ENCODE peak calls at places on chromosomes 16 and 17, in six cellular contexts. C is endothelial cell of umbilical vein, Q is GM12878, G is A549, H is HepG2, A is K562. E is an unnamed sample.

GRCh38 chr16:85652431-85653221 is 36.1 kb downstream of the GINS2 start:
- DNase-seq in C (no peak), Q (no peak), G (peak; percentile 25), H (peak; percentile 27), A (peak; percentile 80), E (peak; percentile 32)

GRCh38 chr16:89187337-89188063 is 12.8 kb downstream of the SLC22A31 start:
- DNase-seq in C (no peak), Q (no peak), G (no peak), H (no peak), A (peak; percentile 27), E (peak; percentile 76)

GRCh38 chr17:50631195-50631907 is 3.3 kb upstream of the ABCC3 start:
- DNase-seq in C (no peak), Q (no peak), G (no peak), H (no peak), A (no peak), E (no peak)

GRCh38 chr17:32870027-32870670 is 6.8 kb downstream of the MYO1D start:
- DNase-seq in C (peak; percentile 75), Q (no peak), G (no peak), H (no peak), A (no peak), E (no peak)

GRCh38 chr16:85015481-85016177 is 4.3 kb upstream of the ZDHHC7 start:
- DNase-seq in C (no peak), Q (no peak), G (no peak), H (no peak), A (no peak), E (no peak)

GRCh38 chr17:35241520-35241919 is 1.4 kb upstream of the SLFN5 start:
- DNase-seq in C (no peak), Q (no peak), G (no peak), H (no peak), A (no peak), E (no peak)

GRCh38 chr17:8896641-8897635 is 29.5 kb upstream of the PIK3R6 start:
- DNase-seq in C (no peak), Q (no peak), G (no peak), H (no peak), A (no peak), E (no peak)

GRCh38 chr16:48011466-48011865 is 144.3 kb downstream of the ABCC12 start:
- DNase-seq in C (no peak), Q (no peak), G (no peak), H (no peak), A (no peak), E (no peak)

GRCh38 chr16:71364306-71364705 is 5.8 kb downstream of the CALB2 start:
- DNase-seq in C (no peak), Q (no peak), G (no peak), H (no peak), A (no peak), E (no peak)

GRCh38 chr16:55242667-55243066 is 81.3 kb upstream of the IRX6 start:
- DNase-seq in C (no peak), Q (no peak), G (no peak), H (no peak), A (no peak), E (peak; percentile 14)

GRCh38 chr16:2486645-2487516 is 12.0 kb downstream of the TBC1D24 start:
- DNase-seq in C (no peak), Q (peak; percentile 51), G (no peak), H (no peak), A (no peak), E (peak; percentile 31)

GRCh38 chr16:89924298-89924924 is 1.3 kb downstream of the TUBB3 start:
- DNase-seq in C (peak; percentile 16), Q (no peak), G (no peak), H (peak; percentile 55), A (peak; percentile 46), E (peak; percentile 76)

GRCh38 chr17:57542518-57542917 is 202.6 kb downstream of the CCDC182 start:
- DNase-seq in C (no peak), Q (no peak), G (no peak), H (no peak), A (no peak), E (no peak)

GRCh38 chr17:2723505-2723996 is 12.0 kb upstream of the CLUH start:
- DNase-seq in C (no peak), Q (no peak), G (no peak), H (no peak), A (no peak), E (no peak)

GRCh38 chr17:2722611-2723010 is 11.0 kb upstream of the CLUH start:
- DNase-seq in C (no peak), Q (no peak), G (no peak), H (no peak), A (no peak), E (no peak)

GRCh38 chr17:2723997-2724782 is 12.6 kb upstream of the CLUH start:
- DNase-seq in C (no peak), Q (no peak), G (no peak), H (no peak), A (peak; percentile 37), E (no peak)

GRCh38 chr17:2719861-2720260 is 8.3 kb upstream of the CLUH start:
- DNase-seq in C (no peak), Q (no peak), G (no peak), H (no peak), A (no peak), E (no peak)

GRCh38 chr17:2721603-2722002 is 10.0 kb upstream of the CLUH start:
- DNase-seq in C (no peak), Q (no peak), G (no peak), H (no peak), A (no peak), E (no peak)
- TF ChIP-seq MYC in C (no peak), Q (no peak), G (no peak), H (no peak), A (no peak), E (no peak)

GRCh38 chr17:82243648-82244412 is 15.0 kb downstream of the SLC16A3 start:
- DNase-seq in C (no peak), Q (no peak), G (no peak), H (no peak), A (no peak), E (no peak)
- TF ChIP-seq MAX in C (no peak), Q (no peak), G (no peak), H (no peak), A (no peak), E (no peak)

DNA sequence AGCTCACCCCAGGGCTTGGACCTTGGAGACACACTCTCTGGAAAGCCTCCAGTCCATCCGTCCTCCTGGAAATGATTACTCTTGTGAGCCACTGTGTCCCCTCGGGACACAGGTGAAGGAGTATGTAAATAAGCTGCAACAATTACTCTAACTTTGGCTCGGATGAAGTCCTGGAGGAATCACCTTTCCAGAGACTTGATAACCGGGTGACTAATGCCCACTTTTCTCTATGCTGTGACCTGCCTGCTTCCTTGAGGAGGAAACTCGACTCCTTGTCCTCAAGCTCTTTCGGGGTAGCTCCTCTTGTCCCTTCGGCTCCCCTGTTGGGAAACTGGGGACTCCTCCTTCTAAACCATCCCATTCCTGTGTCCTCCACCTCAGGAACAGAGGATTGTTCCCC is at the start of gene OR1A1:
- DNase-seq in C (no peak), Q (no peak), G (no peak), H (no peak), A (no peak), E (no peak)
- TF ChIP-seq POLR2A in C (no peak), Q (no peak), G (no peak), H (no peak), A (no peak), E (no peak)

GRCh38 chr16:25692307-25692706 is 548 bp downstream of the HS3ST4 start:
- DNase-seq in C (no peak), Q (no peak), G (no peak), H (no peak), A (no peak), E (no peak)
- TF ChIP-seq MYC in C (no peak), Q (no peak), G (no peak), H (no peak), A (no peak), E (no peak)

GRCh38 chr17:39709998-39710964 is 10.4 kb downstream of the ERBB2 start:
- DNase-seq in C (no peak), Q (no peak), G (no peak), H (no peak), A (no peak), E (no peak)
- TF ChIP-seq MAX in C (no peak), Q (no peak), G (no peak), H (no peak), A (no peak), E (no peak)

GRCh38 chr17:29180051-29180787 is at the start of gene MYO18A:
- DNase-seq in C (peak; percentile 74), Q (no peak), G (peak; percentile 92), H (peak; percentile 45), A (peak; percentile 81), E (peak; percentile 88)
- TF ChIP-seq POLR2A in C (no peak), Q (peak; percentile 64), G (peak; percentile 70), H (no peak), A (no peak), E (no peak)

DNA sequence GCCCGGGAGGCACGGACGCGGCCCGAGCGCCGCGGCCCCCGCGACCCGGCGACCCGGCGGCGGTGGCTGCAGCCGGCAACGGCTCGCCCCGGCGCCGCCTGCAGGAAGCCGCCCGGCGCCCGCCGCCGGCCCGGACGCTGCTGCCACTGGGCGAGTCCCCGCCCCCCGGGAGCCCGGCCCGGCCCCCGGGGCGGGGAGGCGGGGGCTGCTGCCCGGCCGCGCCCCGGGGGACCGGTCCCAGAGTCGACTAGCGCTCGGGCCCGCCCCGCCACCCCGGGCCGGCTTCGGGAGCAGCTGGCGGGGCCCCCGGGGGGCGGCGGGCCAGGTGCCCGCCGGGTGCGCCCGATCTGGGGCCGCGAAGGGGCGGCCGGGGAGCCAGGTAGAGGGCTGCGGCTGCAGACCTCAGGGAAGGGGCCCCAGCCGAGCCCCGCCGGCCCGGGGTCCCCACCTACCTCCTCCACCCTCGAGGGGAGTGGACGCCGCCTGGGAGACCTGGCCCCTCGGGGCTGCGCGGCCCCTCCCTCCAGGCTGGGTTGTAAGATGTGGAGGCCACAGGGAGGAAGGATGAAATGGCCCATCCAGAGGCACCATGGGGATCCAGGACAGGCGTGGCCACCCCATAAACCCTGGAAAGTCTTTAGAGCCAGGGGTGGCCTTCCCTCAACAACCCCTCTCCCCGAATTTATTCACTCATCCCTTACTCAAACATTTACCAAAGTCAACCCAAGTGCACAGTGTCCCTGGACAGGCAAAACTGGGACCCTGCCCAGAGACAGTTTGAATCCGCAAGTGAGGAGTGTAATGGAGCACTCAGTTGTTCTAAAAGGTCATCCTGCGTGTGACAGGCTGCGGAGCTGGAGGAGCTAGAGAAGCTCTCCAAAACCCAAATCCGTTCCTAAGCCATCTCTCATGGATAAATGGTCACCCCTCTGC is at the start of gene CDYL2:
- DNase-seq in C (no peak), Q (no peak), G (peak; percentile 28), H (no peak), A (peak; percentile 63), E (peak; percentile 17)
- TF ChIP-seq MYC in C (no peak), Q (no peak), G (no peak), H (no peak), A (no peak), E (no peak)

DNA sequence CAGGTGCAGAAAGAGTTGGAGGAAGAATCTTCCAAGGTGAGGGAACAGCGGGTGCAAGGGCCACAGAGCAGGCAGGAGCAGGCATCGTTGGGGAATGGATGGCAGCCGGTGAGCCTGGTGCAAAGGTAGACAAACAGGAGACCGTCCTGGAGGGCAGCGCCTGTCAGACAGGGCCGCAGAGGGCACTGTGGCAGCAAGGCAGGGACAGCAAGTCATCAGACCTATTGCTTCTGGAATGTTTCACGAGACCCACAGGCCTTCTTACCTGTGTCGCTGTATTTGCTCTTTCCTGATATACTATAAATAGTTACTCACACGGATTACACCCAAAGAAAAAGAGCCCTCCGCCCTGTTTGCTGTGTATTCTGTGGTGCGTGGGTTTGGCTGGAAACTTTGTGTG is 18.8 kb upstream of the POLR3E start:
- DNase-seq in C (no peak), Q (no peak), G (no peak), H (no peak), A (no peak), E (no peak)
- TF ChIP-seq MAX in C (no peak), Q (no peak), G (no peak), H (no peak), A (no peak), E (no peak)

E was measured in NB4.